ENCODE peak calls at places on chromosomes 5 and 9, in five cellular contexts. K, M, L, Q and P are unnamed samples.
A peak's percentile ranks its signal among the peaks of the same experiment; 100 is the strongest.

GRCh38 chr9:26341545-26341944 is 551.1 kb downstream of the CAAP1 start:
- DNase-seq in K (no peak), M (no peak), L (no peak), Q (no peak), P (no peak)

GRCh38 chr9:131530930-131531832 is at the start of gene UCK1:
- DNase-seq in K (peak; percentile 72), M (peak; percentile 67), L (peak; percentile 47), Q (no peak), P (peak; percentile 90)

GRCh38 chr5:73997936-73998335 is 371.9 kb downstream of the ARHGEF28 start:
- DNase-seq in K (no peak), M (no peak), L (no peak), Q (no peak), P (no peak)

GRCh38 chr5:95870105-95870672 is 47.7 kb upstream of the GLRX start:
- DNase-seq in K (no peak), M (no peak), L (no peak), Q (no peak), P (peak; percentile 19)

GRCh38 chr9:2427016-2427891 is 194.3 kb upstream of the VLDLR start:
- DNase-seq in K (no peak), M (no peak), L (no peak), Q (no peak), P (no peak)

GRCh38 chr9:84146893-84147705 is 166.5 kb downstream of the RMI1 start:
- DNase-seq in K (no peak), M (no peak), L (no peak), Q (no peak), P (no peak)

GRCh38 chr9:124680049-124680448 is 91.1 kb downstream of the NR6A1 start:
- DNase-seq in K (no peak), M (no peak), L (no peak), Q (no peak), P (no peak)

GRCh38 chr9:109469646-109470358 is 28.3 kb downstream of the PTPN3 start:
- DNase-seq in K (peak; percentile 78), M (peak; percentile 17), L (peak; percentile 48), Q (no peak), P (peak; percentile 70)

GRCh38 chr5:96280946-96281393 is 152.1 kb downstream of the PCSK1 start:
- DNase-seq in K (no peak), M (no peak), L (no peak), Q (no peak), P (no peak)

GRCh38 chr9:138077898-138078540 is 200.4 kb downstream of the CACNA1B start:
- DNase-seq in K (no peak), M (no peak), L (no peak), Q (no peak), P (no peak)

GRCh38 chr5:76153271-76153670 is 70.1 kb downstream of the SV2C start:
- DNase-seq in K (no peak), M (no peak), L (no peak), Q (no peak), P (no peak)

GRCh38 chr9:126052791-126053190 is 273.8 kb upstream of the MVB12B start:
- DNase-seq in K (no peak), M (no peak), L (no peak), Q (no peak), P (no peak)

GRCh38 chr9:131621551-131622321 is 76.4 kb downstream of the PRRT1B start:
- DNase-seq in K (no peak), M (no peak), L (no peak), Q (no peak), P (peak; percentile 62)

GRCh38 chr9:92740015-92740408 is 24.6 kb downstream of the BICD2 start:
- DNase-seq in K (no peak), M (no peak), L (no peak), Q (no peak), P (no peak)